ENCODE peak calls at places on chromosomes 4 and X, in nine cellular contexts. G, Z, S, I, P, N, F, V and J are unnamed samples.

GRCh38 chr4:8052160-8052691 is 106.4 kb downstream of the ABLIM2 start:
- DNase-seq in G (no peak), Z (no peak), S (no peak), I (no peak), P (no peak), N (no peak), F (no peak), V (no peak), J (no peak)

GRCh38 chrX:139058831-139059495 is 347.4 kb upstream of the FGF13 start:
- DNase-seq in G (no peak), Z (no peak), S (no peak), I (no peak), P (peak; percentile 74), N (peak; percentile 2), F (no peak), V (no peak), J (peak; percentile 4)

GRCh38 chr4:168589154-168589553 is 92.3 kb downstream of the PALLD start:
- DNase-seq in G (no peak), Z (no peak), S (no peak), I (no peak), P (peak; percentile 100), N (no peak), F (no peak), V (no peak), J (peak; percentile 20)

GRCh38 chrX:16487620-16488380 is 162.2 kb upstream of the S100G start:
- DNase-seq in G (no peak), Z (no peak), S (no peak), I (no peak), P (peak; percentile 52), N (no peak), F (no peak), V (no peak), J (no peak)

GRCh38 chrX:497201-497710 is 110.5 kb upstream of the PPP2R3B start:
- DNase-seq in G (no peak), Z (no peak), S (no peak), I (no peak), P (no peak), N (no peak), F (no peak), V (peak; percentile 55), J (no peak)

GRCh38 chrX:154011376-154012335 is 8.0 kb downstream of the IRAK1 start:
- DNase-seq in G (no peak), Z (no peak), S (no peak), I (no peak), P (no peak), N (no peak), F (no peak), V (no peak), J (no peak)

GRCh38 chrX:119235872-119236598 is at the start of gene PGRMC1:
- DNase-seq in G (peak; percentile 82), Z (peak; percentile 90), S (peak; percentile 72), I (peak; percentile 68), P (peak; percentile 82), N (peak; percentile 79), F (peak; percentile 81), V (peak; percentile 94), J (peak; percentile 84)

GRCh38 chr4:72997409-72997808 is 72.1 kb downstream of the COX18 start:
- DNase-seq in G (no peak), Z (no peak), S (no peak), I (no peak), P (peak; percentile 89), N (no peak), F (no peak), V (no peak), J (no peak)

GRCh38 chr4:38663801-38664703 is at the start of gene KLF3:
- DNase-seq in G (peak; percentile 99), Z (peak; percentile 85), S (peak; percentile 90), I (peak; percentile 73), P (peak; percentile 93), N (peak; percentile 88), F (peak; percentile 76), V (peak; percentile 99), J (peak; percentile 88)

GRCh38 chrX:49186125-49187027 is at the start of gene PRICKLE3:
- DNase-seq in G (peak; percentile 64), Z (peak; percentile 82), S (peak; percentile 68), I (no peak), P (peak; percentile 70), N (peak; percentile 74), F (peak; percentile 81), V (peak; percentile 96), J (peak; percentile 90)

GRCh38 chr4:1150875-1151274 is 21.5 kb downstream of the SPON2 start:
- DNase-seq in G (no peak), Z (no peak), S (no peak), I (no peak), P (no peak), N (no peak), F (no peak), V (no peak), J (no peak)

GRCh38 chr4:22515888-22516541 is at the start of gene ADGRA3:
- DNase-seq in G (peak; percentile 53), Z (peak; percentile 40), S (no peak), I (no peak), P (peak; percentile 79), N (peak; percentile 71), F (peak; percentile 58), V (peak; percentile 74), J (peak; percentile 19)

GRCh38 chr4:109072595-109072994 is 229.9 kb downstream of the COL25A1 start:
- DNase-seq in G (no peak), Z (no peak), S (no peak), I (no peak), P (peak; percentile 73), N (no peak), F (no peak), V (no peak), J (no peak)

GRCh38 chr4:153438916-153439756 is 27.0 kb upstream of the TMEM131L start:
- DNase-seq in G (no peak), Z (peak; percentile 61), S (no peak), I (no peak), P (no peak), N (no peak), F (peak; percentile 32), V (peak; percentile 81), J (peak; percentile 68)

GRCh38 chrX:153459976-153460375 is 10.4 kb downstream of the HAUS7 start:
- DNase-seq in G (no peak), Z (no peak), S (no peak), I (no peak), P (peak; percentile 14), N (no peak), F (no peak), V (no peak), J (no peak)